ENCODE peak calls at places on chromosomes 2 and 18, in five cellular contexts. O, D, W, P and I are unnamed samples.

GRCh38 chr2:215138466-215138865 is at the start of gene ABCA12:
- DNase-seq in O (no peak), D (no peak), W (no peak), P (no peak), I (no peak)

GRCh38 chr2:196520610-196521009 is 118.9 kb upstream of the CCDC150 start:
- DNase-seq in O (no peak), D (no peak), W (no peak), P (no peak), I (no peak)

GRCh38 chr2:77552956-77553355 is 30.8 kb upstream of the LRRTM4 start:
- DNase-seq in O (no peak), D (no peak), W (no peak), P (no peak), I (no peak)

GRCh38 chr2:159961005-159961404 is 101.4 kb downstream of the PLA2R1 start:
- DNase-seq in O (no peak), D (no peak), W (no peak), P (no peak), I (no peak)

GRCh38 chr2:65265090-65266045 is 37.7 kb downstream of the ACTR2 start:
- DNase-seq in O (no peak), D (peak; percentile 35), W (peak; percentile 20), P (peak; percentile 84), I (no peak)

GRCh38 chr2:32614069-32614468 is 13.8 kb upstream of the TTC27 start:
- DNase-seq in O (no peak), D (no peak), W (no peak), P (no peak), I (no peak)

GRCh38 chr2:17539596-17539992 is 902 bp upstream of the VSNL1 start:
- DNase-seq in O (no peak), D (no peak), W (no peak), P (peak; percentile 83), I (peak; percentile 50)

GRCh38 chr2:68091439-68092034 is 28.7 kb upstream of the C1D start:
- DNase-seq in O (no peak), D (no peak), W (no peak), P (no peak), I (no peak)

GRCh38 chr18:10138719-10139118 is 224.9 kb downstream of the VAPA start:
- DNase-seq in O (no peak), D (no peak), W (no peak), P (no peak), I (no peak)

GRCh38 chr2:25688236-25688635 is 14.9 kb upstream of the DTNB start:
- DNase-seq in O (no peak), D (no peak), W (no peak), P (no peak), I (no peak)

GRCh38 chr2:218403810-218404209 is 4.1 kb downstream of the CTDSP1 start:
- DNase-seq in O (no peak), D (no peak), W (no peak), P (no peak), I (no peak)

GRCh38 chr2:72334806-72335205 is 187.1 kb upstream of the CYP26B1 start:
- DNase-seq in O (no peak), D (no peak), W (no peak), P (no peak), I (no peak)

DNA sequence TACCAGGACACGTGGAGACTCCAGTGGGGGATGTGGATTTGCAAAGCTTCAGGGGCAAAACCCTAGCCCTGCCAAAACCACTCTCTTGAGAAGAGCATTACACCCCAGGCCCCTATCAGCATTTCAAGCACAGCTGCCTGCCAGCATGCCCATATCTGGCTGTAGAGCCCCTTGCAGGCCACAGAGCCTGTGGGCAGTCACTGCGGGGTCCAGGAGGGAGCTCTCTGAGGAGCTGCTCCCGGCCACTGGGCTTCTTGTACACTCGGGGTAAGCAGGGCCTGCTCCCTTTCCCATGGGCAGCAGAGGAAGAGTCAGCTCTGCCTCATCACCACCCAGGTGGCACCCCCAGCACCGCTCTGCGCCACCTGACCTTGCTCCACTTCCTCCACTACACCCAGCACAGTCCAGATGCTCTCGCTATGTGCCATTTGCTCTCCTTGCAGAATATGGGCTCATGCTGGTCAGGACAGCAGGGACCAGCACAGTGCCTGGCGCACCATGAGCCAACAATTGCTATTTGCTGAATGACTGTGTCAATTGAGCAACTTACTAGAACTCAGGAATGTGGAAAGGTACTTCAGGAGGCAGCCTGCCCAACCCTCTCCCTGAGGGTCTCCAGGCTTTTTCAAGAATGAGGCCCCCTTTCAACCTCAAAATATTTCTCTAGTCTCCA is 7.4 kb downstream of the CHST10 start:
- DNase-seq in O (no peak), D (no peak), W (no peak), P (no peak), I (no peak)
- TF ChIP-seq MAX in O (no peak), D (no peak), W (no peak), P (no peak), I (no peak)

DNA sequence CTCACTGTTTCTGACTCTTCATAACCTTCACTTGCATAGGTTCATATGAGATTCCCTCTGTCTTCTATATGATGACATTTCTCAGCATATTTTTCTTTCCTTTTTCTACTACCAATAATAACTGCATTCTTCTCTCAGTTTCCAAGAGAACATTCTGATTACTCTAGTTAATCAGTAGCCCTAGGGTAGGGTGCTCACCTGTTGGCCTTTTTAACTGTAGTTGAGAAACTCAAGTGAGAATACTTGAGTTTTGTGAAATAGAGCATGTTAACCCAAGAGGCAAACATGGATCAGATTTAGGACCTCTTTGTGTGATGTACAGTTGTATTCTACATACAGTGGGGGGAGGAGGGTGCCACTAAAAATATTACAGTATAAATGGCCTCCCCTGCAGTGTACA is 308.0 kb downstream of the CMPK2 start:
- DNase-seq in O (no peak), D (no peak), W (no peak), P (no peak), I (no peak)
- TF ChIP-seq CREB1 in O (no peak), D (no peak), W (no peak), P (no peak), I (no peak)

GRCh38 chr2:165961818-165962217 is 8.2 kb upstream of the TTC21B start:
- DNase-seq in O (no peak), D (no peak), W (no peak), P (no peak), I (no peak)
- TF ChIP-seq MAX in O (no peak), D (no peak), W (no peak), P (no peak), I (no peak)

GRCh38 chr2:55887351-55887750 is 36.2 kb downstream of the EFEMP1 start:
- DNase-seq in O (no peak), D (no peak), W (no peak), P (no peak), I (no peak)

GRCh38 chr2:55888941-55889340 is 34.6 kb downstream of the EFEMP1 start:
- DNase-seq in O (no peak), D (no peak), W (no peak), P (no peak), I (no peak)

GRCh38 chr2:55885129-55885943 is 38.2 kb downstream of the EFEMP1 start:
- DNase-seq in O (no peak), D (no peak), W (no peak), P (no peak), I (no peak)

GRCh38 chr2:55885944-55886281 is 37.7 kb downstream of the EFEMP1 start:
- DNase-seq in O (no peak), D (no peak), W (no peak), P (no peak), I (no peak)

DNA sequence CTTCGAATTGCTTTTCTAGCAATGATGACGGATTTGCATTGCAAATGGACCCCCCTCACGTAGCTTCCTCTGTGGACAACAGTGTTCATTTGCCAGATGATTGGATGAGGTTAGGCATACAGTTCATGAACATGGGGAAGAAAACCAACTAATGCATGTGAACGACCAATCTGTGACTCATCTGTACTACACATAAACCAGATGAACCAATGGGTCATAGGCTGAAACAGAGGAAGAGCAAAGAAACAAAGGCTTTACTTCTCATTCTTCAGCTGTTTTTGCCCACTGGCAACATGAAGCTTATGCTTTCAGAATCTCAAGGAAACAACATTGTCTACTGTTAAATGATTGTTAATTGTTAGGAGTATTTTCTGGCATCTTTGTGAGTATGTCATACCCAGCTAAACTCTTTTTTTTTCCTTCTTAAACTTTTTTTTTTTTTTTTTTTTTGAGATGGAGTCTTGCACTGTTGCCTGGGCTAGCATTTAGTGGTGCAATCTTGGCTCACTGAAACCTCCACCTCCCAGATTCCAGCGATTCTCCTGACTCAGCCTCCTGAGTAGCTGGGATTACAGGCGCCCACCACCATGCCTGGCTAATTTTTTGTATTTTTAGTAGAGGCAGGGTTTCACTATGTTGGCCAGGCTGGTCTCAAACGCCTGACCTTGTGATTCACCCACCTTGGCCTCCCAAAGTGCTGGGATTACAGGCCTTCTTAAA is 35.5 kb downstream of the EFEMP1 start:
- DNase-seq in O (no peak), D (no peak), W (no peak), P (no peak), I (no peak)
- TF ChIP-seq CREB1 in O (no peak), D (no peak), W (no peak), P (no peak), I (no peak)